ENCODE peak calls at places on chromosomes 4 and X, in five cellular contexts. Y is upper lobe of left lung, U is uterus, N is body of pancreas, D is transverse colon. G is an unnamed sample.

GRCh38 chr4:90292438-90292837 is 165.2 kb downstream of the CCSER1 start:
- DNase-seq in U (no peak), Y (no peak), N (no peak), D (no peak), G (no peak)

GRCh38 chr4:96354036-96354712 is 514.3 kb downstream of the PDHA2 start:
- DNase-seq in Y (no peak), U (no peak), D (no peak), N (no peak), G (no peak)

GRCh38 chr4:145130788-145131398 is 32.8 kb downstream of the ABCE1 start:
- DNase-seq in U (no peak), D (no peak), N (no peak), Y (peak; percentile 31), G (no peak)

GRCh38 chrX:134622056-134622812 is 36.0 kb downstream of the PLAC1 start:
- DNase-seq in Y (no peak), N (no peak), U (no peak), D (no peak), G (no peak)

GRCh38 chr4:152112887-152113286 is 352.1 kb upstream of the GATB start:
- DNase-seq in N (no peak), D (no peak), Y (no peak), U (no peak), G (no peak)

GRCh38 chr4:151418385-151418784 is 9.4 kb downstream of the FHIP1A start:
- DNase-seq in D (no peak), Y (no peak), U (no peak), N (peak; percentile 36), G (no peak)

GRCh38 chrX:72634321-72634720 is 61.7 kb upstream of the HDAC8 start:
- DNase-seq in U (no peak), D (no peak), N (no peak), Y (no peak), G (no peak)

GRCh38 chr4:25884040-25884788 is 21.4 kb upstream of the SEL1L3 start:
- DNase-seq in U (no peak), Y (no peak), D (no peak), N (no peak), G (no peak)

GRCh38 chr4:159159611-159160010 is 56.7 kb downstream of the RAPGEF2 start:
- DNase-seq in N (no peak), U (no peak), Y (no peak), D (no peak), G (no peak)

GRCh38 chrX:115894087-115894486 is 276.5 kb upstream of the AGTR2 start:
- DNase-seq in U (no peak), Y (no peak), D (peak; percentile 31), N (peak; percentile 43), G (no peak)

DNA sequence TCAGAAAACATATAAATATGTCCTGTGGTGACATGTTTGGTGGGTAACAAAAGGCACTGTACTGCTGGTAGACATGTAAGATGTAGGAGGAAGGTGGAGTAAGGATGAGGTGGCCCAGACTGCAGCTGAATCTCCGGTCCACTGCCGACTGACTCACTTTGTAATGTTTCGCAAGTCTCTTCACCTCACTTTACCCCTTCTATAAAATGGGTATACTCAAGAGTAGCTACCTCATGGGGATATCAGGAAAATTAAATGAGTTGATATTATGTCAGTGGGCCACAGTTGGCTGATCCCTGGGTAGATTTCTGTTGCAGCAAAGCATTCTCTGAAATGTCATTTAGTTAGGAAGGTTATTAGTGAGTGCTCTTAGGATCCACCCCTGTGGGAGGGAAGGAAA is 22.1 kb downstream of the MRFAP1 start:
- DNase-seq in D (no peak), Y (no peak), U (no peak), N (no peak), G (no peak)
- H3K27me3 ChIP-seq in D (peaks cover 40% of the 10 kb centered on the region), Y (no peaks in the 10 kb centered on the region), U (no peaks in the 10 kb centered on the region), N (no peaks in the 10 kb centered on the region), G (no peaks in the 10 kb centered on the region)

DNA sequence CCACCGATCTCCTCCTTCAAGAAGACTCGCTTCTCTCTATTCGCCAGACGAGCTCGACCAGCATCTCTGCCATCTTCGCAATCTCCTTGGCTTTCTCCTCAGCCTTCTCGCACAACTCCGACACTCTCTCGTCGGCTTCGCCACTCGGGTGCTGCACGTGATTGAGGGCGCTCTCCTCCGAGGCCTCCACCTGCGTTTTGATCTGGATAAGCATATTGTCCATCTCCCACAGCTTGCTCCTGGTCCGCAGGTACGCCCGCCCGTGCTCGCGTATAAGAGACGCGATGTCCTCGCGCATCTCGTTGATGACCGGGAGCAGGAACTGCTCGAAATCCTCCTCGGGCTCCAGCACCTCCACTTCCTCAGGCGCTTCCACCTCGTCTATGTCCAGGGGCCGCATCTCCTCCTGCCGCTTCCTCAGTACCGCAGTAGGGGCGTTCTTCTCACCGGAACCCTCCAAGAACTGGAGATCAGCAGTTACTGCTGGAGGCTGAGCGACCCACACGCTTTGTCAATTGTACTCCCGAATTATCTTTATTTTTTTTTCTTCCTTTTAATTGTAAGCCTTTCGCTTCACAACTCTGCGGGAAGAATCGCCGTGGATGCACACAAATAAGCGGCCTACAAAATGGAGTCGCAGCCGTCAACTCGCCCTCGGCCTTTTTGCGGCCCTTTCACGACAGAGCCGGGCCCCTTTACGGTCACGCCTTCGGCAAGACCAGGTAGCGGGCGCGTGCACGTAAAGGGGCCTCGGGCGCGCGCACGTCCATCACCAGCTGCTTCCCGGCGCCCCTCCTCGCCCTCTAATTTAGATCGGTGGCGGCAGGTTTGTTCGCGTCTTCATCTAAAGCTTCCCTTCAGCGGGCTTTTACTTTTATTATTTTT is at the start of gene MRFAP1L1:
- DNase-seq in U (peak; percentile 97), Y (peak; percentile 97), D (peak; percentile 97), N (peak; percentile 95), G (peak; percentile 99)
- TF ChIP-seq POLR2A in U (peak; percentile 33), Y (peak; percentile 15), D (peak; percentile 44), N (no peak), G (no peak)

GRCh38 chr4:129526812-129527211 is 430.9 kb downstream of the C4orf33 start:
- DNase-seq in Y (no peak), N (no peak), D (no peak), U (no peak), G (no peak)
- TF ChIP-seq CTCF in Y (peak; percentile 43), N (peak; percentile 51), D (no peak), U (no peak), G (no peak)

GRCh38 chr4:8647626-8648025 is 55.1 kb downstream of the CPZ start:
- DNase-seq in U (no peak), D (no peak), N (no peak), Y (no peak), G (peak; percentile 29)

GRCh38 chr4:8648296-8648695 is 55.7 kb downstream of the CPZ start:
- DNase-seq in N (no peak), U (no peak), D (no peak), Y (no peak), G (no peak)

GRCh38 chr4:8651661-8652180 is 59.2 kb downstream of the CPZ start:
- DNase-seq in D (no peak), U (no peak), Y (no peak), N (no peak), G (no peak)

GRCh38 chr4:8648816-8649630 is 56.5 kb downstream of the CPZ start:
- DNase-seq in D (no peak), N (no peak), U (no peak), Y (no peak), G (peak; percentile 34)

DNA sequence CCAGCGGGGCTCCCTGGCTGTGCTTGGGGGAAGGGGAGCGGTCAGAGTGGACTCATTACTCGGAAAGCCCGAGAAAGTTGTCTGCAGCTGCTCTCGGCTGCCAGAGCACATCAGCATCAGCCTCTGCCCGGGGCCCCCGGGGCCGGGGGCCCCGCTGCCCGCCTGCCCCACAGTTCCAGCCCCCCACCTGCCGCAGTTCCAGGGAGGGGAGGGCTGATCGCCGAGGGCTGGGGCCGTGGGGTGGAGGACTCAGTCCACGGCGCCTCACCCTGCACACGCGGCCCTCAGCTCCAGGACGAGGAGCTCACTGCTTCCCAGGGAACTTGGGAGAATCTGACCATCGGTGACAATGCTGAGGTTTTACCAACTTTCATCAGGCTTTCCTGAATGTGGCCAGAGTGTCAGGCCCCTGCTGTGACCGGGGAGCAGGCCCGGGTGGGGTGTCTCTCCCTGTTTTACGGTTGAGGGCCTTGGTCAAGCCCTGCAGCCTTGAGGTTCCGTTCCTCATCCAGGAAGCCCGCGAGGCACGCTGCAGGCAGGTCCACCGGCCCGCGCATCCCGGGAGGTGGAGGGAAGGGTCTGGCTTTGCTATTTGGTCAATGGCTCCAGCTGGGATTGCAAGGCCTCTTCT is 57.2 kb downstream of the CPZ start:
- DNase-seq in U (no peak), Y (no peak), D (no peak), N (no peak), G (peak; percentile 33)
- H3K27me3 ChIP-seq in U (no peaks in the 10 kb centered on the region), Y (no peaks in the 10 kb centered on the region), D (peaks cover 28% of the 10 kb centered on the region), N (no peaks in the 10 kb centered on the region), G (no peaks in the 10 kb centered on the region)

GRCh38 chrX:78945186-78945912 is at the start of gene P2RY10:
- DNase-seq in D (peak; percentile 24), U (no peak), Y (no peak), N (no peak), G (no peak)
- TF ChIP-seq POLR2A in D (peak; percentile 60), U (no peak), Y (no peak), N (no peak), G (peak; percentile 13)

GRCh38 chrX:11376163-11376562 is 83.0 kb downstream of the AMELX start:
- DNase-seq in Y (no peak), U (no peak), D (no peak), N (no peak), G (no peak)

GRCh38 chrX:11382935-11383334 is 89.7 kb downstream of the AMELX start:
- DNase-seq in N (no peak), Y (no peak), U (no peak), D (no peak), G (no peak)

GRCh38 chrX:11380187-11380586 is 87.0 kb downstream of the AMELX start:
- DNase-seq in U (no peak), Y (no peak), N (no peak), D (no peak), G (no peak)

GRCh38 chrX:11386001-11386523 is 92.8 kb downstream of the AMELX start:
- DNase-seq in D (peak; percentile 12), U (peak; percentile 37), N (no peak), Y (no peak), G (no peak)

GRCh38 chrX:11381464-11381863 is 88.3 kb downstream of the AMELX start:
- DNase-seq in U (peak; percentile 38), D (peak; percentile 17), Y (no peak), N (peak; percentile 44), G (peak; percentile 48)
- TF ChIP-seq CTCF in U (peak; percentile 33), D (peak; percentile 35), Y (peak; percentile 57), N (peak; percentile 43), G (peak; percentile 28)